ENCODE peak calls at places on chromosomes 11 and 22, in six cellular contexts. N is T follicular helper cell, P is neural crest cell, Q is erythroblast, J is heart left ventricle, H is stomach. M is an unnamed sample.
A peak's percentile ranks its signal among the peaks of the same experiment; 100 is the strongest.

GRCh38 chr11:12073436-12073835 is 37.0 kb upstream of the MICAL2 start:
- DNase-seq in J (no peak), P (no peak), H (no peak), Q (no peak), N (no peak), M (no peak)

GRCh38 chr22:37484115-37485005 is 1.8 kb downstream of the MFNG start:
- DNase-seq in N (peak; percentile 60), P (no peak), H (peak; percentile 72), Q (peak; percentile 52), J (peak; percentile 83), M (no peak)

GRCh38 chr11:117094776-117095175 is 3.5 kb downstream of the SIK3 start:
- DNase-seq in N (no peak), H (no peak), Q (no peak), J (no peak), P (no peak), M (no peak)

GRCh38 chr11:129249923-129250322 is 57.8 kb upstream of the ARHGAP32 start:
- DNase-seq in H (no peak), N (no peak), P (no peak), J (no peak), Q (no peak), M (no peak)

GRCh38 chr11:60504219-60504618 is 11.0 kb upstream of the MS4A13 start:
- DNase-seq in P (no peak), N (no peak), Q (no peak), J (no peak), H (no peak), M (no peak)

GRCh38 chr11:108984548-108984947 is 319.7 kb downstream of the DDX10 start:
- DNase-seq in H (no peak), J (no peak), P (no peak), N (no peak), Q (no peak), M (no peak)

GRCh38 chr22:40094449-40094848 is 83.3 kb upstream of the TNRC6B start:
- DNase-seq in P (no peak), N (no peak), J (no peak), Q (no peak), H (no peak), M (no peak)

GRCh38 chr11:1209371-1210057 is 13.4 kb upstream of the MUC5B start:
- DNase-seq in N (no peak), Q (no peak), H (no peak), J (peak; percentile 5), P (no peak), M (no peak)

GRCh38 chr11:82986491-82986890 is 85.0 kb downstream of the DDIAS start:
- DNase-seq in P (no peak), Q (no peak), J (no peak), N (no peak), H (no peak), M (no peak)

GRCh38 chr11:28017816-28018215 is 90.1 kb downstream of the KIF18A start:
- DNase-seq in H (no peak), J (no peak), P (no peak), Q (no peak), N (no peak), M (no peak)

GRCh38 chr11:68145120-68145866 is 24.1 kb upstream of the CHKA start:
- DNase-seq in P (no peak), H (peak; percentile 58), N (no peak), J (no peak), Q (no peak), M (no peak)

GRCh38 chr11:130203766-130204702 is 44.5 kb downstream of the ST14 start:
- DNase-seq in N (no peak), J (no peak), P (no peak), H (no peak), Q (no peak), M (no peak)

GRCh38 chr11:8910662-8911039 is 338 bp upstream of the AKIP1 start:
- DNase-seq in P (no peak), N (no peak), H (no peak), Q (no peak), J (no peak), M (no peak)

GRCh38 chr22:17119481-17120202 is 1.5 kb downstream of the TMEM121B start:
- DNase-seq in Q (peak; percentile 53), N (no peak), J (peak; percentile 65), H (no peak), P (peak; percentile 34), M (no peak)

GRCh38 chr11:30282289-30282631 is 40.6 kb upstream of the ARL14EP start:
- DNase-seq in H (no peak), P (no peak), N (no peak), Q (no peak), J (no peak), M (no peak)

GRCh38 chr22:39478461-39478860 is 21.6 kb downstream of the MGAT3 start:
- DNase-seq in P (no peak), H (peak; percentile 45), Q (peak; percentile 41), J (no peak), N (no peak), M (no peak)

GRCh38 chr22:44363214-44363979 is 50.6 kb upstream of the SHISAL1 start:
- DNase-seq in N (no peak), P (no peak), J (peak; percentile 92), Q (no peak), H (peak; percentile 65), M (no peak)

GRCh38 chr11:15114501-15115475 is at the start of gene INSC:
- DNase-seq in P (peak; percentile 40), J (no peak), H (no peak), Q (no peak), N (no peak), M (no peak)

GRCh38 chr22:22867996-22868715 is 19.5 kb upstream of the IGLL5 start:
- DNase-seq in J (no peak), N (no peak), P (no peak), H (no peak), Q (no peak), M (no peak)

GRCh38 chr22:27648853-27649252 is 152.7 kb downstream of the MN1 start:
- DNase-seq in Q (no peak), H (no peak), J (no peak), N (no peak), P (no peak), M (no peak)

GRCh38 chr11:92954003-92954402 is 15.4 kb upstream of the MTNR1B start:
- DNase-seq in N (no peak), H (no peak), Q (no peak), J (no peak), P (no peak), M (no peak)

GRCh38 chr11:112734207-112734606 is 227.0 kb upstream of the NCAM1 start:
- DNase-seq in N (no peak), J (peak; percentile 56), P (peak; percentile 31), H (peak; percentile 42), Q (no peak), M (no peak)

GRCh38 chr11:35162795-35163194 is 23.8 kb downstream of the CD44 start:
- DNase-seq in P (no peak), Q (peak; percentile 29), J (no peak), H (no peak), N (no peak), M (no peak)

GRCh38 chr11:86222081-86222480 is 22.5 kb upstream of the EED start:
- DNase-seq in Q (no peak), H (no peak), P (no peak), N (no peak), J (no peak), M (no peak)

GRCh38 chr11:84673753-84674152 is 953.4 kb downstream of the DLG2 start:
- DNase-seq in J (no peak), Q (no peak), H (no peak), N (no peak), P (no peak), M (no peak)

GRCh38 chr22:46036558-46037408 is 59.8 kb upstream of the WNT7B start:
- DNase-seq in J (peak; percentile 44), N (peak; percentile 46), Q (peak; percentile 61), H (peak; percentile 58), P (no peak), M (peak; percentile 27)

GRCh38 chr11:88402192-88402715 is 64.7 kb upstream of the CTSC start:
- DNase-seq in N (no peak), H (no peak), J (no peak), Q (no peak), P (no peak), M (no peak)

GRCh38 chr11:67463186-67463585 is 5.9 kb downstream of the TMEM134 start:
- DNase-seq in H (no peak), N (no peak), J (no peak), Q (no peak), P (no peak), M (no peak)

GRCh38 chr11:134261626-134262488 is 8.5 kb downstream of the ACAD8 start:
- DNase-seq in Q (peak; percentile 11), N (no peak), J (no peak), H (no peak), P (no peak), M (no peak)

GRCh38 chr11:124297921-124298320 is 15.8 kb downstream of the OR8D1 start:
- DNase-seq in Q (no peak), N (no peak), P (no peak), J (no peak), H (no peak), M (no peak)

M was measured in NCI-H748 treated with DMSO at 0.1 percent for 48 hours.